ENCODE peak calls at places on chromosomes 11 and 22, in ten cellular contexts. One of them, this sample, is unnamed.

GRCh38 chr11:113874920-113875413 is 405 bp downstream of the USP28 start:
- DNase-seq in RPMI7951: no peak
- DNase-seq in neural progenitor cell: peak; percentile 39
- DNase-seq in activated CD4-positive, alpha-beta T cell treated with anti-CD3 and anti-CD28 coated beads for 1 hour: no peak
- DNase-seq in tibial nerve: no peak
- DNase-seq in neural crest cell: no peak
- DNase-seq in NCI-H2081: no peak
- DNase-seq in NCI-H1436 treated with DMSO at 0.1 percent for 48 hours: no peak
- DNase-seq in fibroblast of lung: peak; percentile 30
- DNase-seq in prostate gland: peak; percentile 26
- DNase-seq in this sample: no peak

GRCh38 chr11:26276798-26277424 is 55.0 kb upstream of the ANO3 start:
- DNase-seq in NCI-H1436 treated with DMSO at 0.1 percent for 48 hours: no peak
- DNase-seq in prostate gland: peak; percentile 14
- DNase-seq in NCI-H2081: peak; percentile 71
- DNase-seq in RPMI7951: peak; percentile 37
- DNase-seq in activated CD4-positive, alpha-beta T cell treated with anti-CD3 and anti-CD28 coated beads for 1 hour: no peak
- DNase-seq in tibial nerve: peak; percentile 21
- DNase-seq in neural progenitor cell: peak; percentile 67
- DNase-seq in neural crest cell: peak; percentile 69
- DNase-seq in fibroblast of lung: peak; percentile 86
- DNase-seq in this sample: peak; percentile 71

GRCh38 chr11:120186799-120187591 is 23.8 kb upstream of the OAF start:
- DNase-seq in fibroblast of lung: no peak
- DNase-seq in RPMI7951: no peak
- DNase-seq in activated CD4-positive, alpha-beta T cell treated with anti-CD3 and anti-CD28 coated beads for 1 hour: no peak
- DNase-seq in neural progenitor cell: no peak
- DNase-seq in NCI-H1436 treated with DMSO at 0.1 percent for 48 hours: no peak
- DNase-seq in tibial nerve: no peak
- DNase-seq in NCI-H2081: no peak
- DNase-seq in neural crest cell: no peak
- DNase-seq in prostate gland: no peak
- DNase-seq in this sample: peak; percentile 16

GRCh38 chr11:78722786-78723185 is 148.1 kb upstream of the NARS2 start:
- DNase-seq in activated CD4-positive, alpha-beta T cell treated with anti-CD3 and anti-CD28 coated beads for 1 hour: no peak
- DNase-seq in fibroblast of lung: no peak
- DNase-seq in neural progenitor cell: no peak
- DNase-seq in NCI-H1436 treated with DMSO at 0.1 percent for 48 hours: no peak
- DNase-seq in NCI-H2081: no peak
- DNase-seq in tibial nerve: no peak
- DNase-seq in neural crest cell: no peak
- DNase-seq in RPMI7951: peak; percentile 89
- DNase-seq in prostate gland: no peak
- DNase-seq in this sample: no peak

GRCh38 chr22:33076368-33076767 is 18.2 kb upstream of the SYN3 start:
- DNase-seq in neural progenitor cell: peak; percentile 61
- DNase-seq in fibroblast of lung: no peak
- DNase-seq in tibial nerve: no peak
- DNase-seq in prostate gland: no peak
- DNase-seq in RPMI7951: peak; percentile 13
- DNase-seq in NCI-H2081: no peak
- DNase-seq in NCI-H1436 treated with DMSO at 0.1 percent for 48 hours: no peak
- DNase-seq in activated CD4-positive, alpha-beta T cell treated with anti-CD3 and anti-CD28 coated beads for 1 hour: no peak
- DNase-seq in neural crest cell: no peak
- DNase-seq in this sample: no peak

GRCh38 chr22:36536717-36537116 is 7.8 kb upstream of the EIF3D start:
- DNase-seq in RPMI7951: no peak
- DNase-seq in activated CD4-positive, alpha-beta T cell treated with anti-CD3 and anti-CD28 coated beads for 1 hour: no peak
- DNase-seq in neural progenitor cell: no peak
- DNase-seq in prostate gland: no peak
- DNase-seq in fibroblast of lung: no peak
- DNase-seq in NCI-H1436 treated with DMSO at 0.1 percent for 48 hours: peak; percentile 53
- DNase-seq in NCI-H2081: peak; percentile 94
- DNase-seq in neural crest cell: no peak
- DNase-seq in tibial nerve: no peak
- DNase-seq in this sample: no peak

GRCh38 chr22:44566911-44567310 is 68.9 kb upstream of the RTL6 start:
- DNase-seq in prostate gland: no peak
- DNase-seq in NCI-H1436 treated with DMSO at 0.1 percent for 48 hours: no peak
- DNase-seq in activated CD4-positive, alpha-beta T cell treated with anti-CD3 and anti-CD28 coated beads for 1 hour: no peak
- DNase-seq in neural crest cell: no peak
- DNase-seq in neural progenitor cell: no peak
- DNase-seq in NCI-H2081: no peak
- DNase-seq in RPMI7951: no peak
- DNase-seq in fibroblast of lung: no peak
- DNase-seq in tibial nerve: no peak
- DNase-seq in this sample: no peak

GRCh38 chr11:47087801-47088200 is 88.9 kb downstream of the ARFGAP2 start:
- DNase-seq in NCI-H2081: no peak
- DNase-seq in RPMI7951: no peak
- DNase-seq in NCI-H1436 treated with DMSO at 0.1 percent for 48 hours: no peak
- DNase-seq in neural progenitor cell: no peak
- DNase-seq in prostate gland: no peak
- DNase-seq in activated CD4-positive, alpha-beta T cell treated with anti-CD3 and anti-CD28 coated beads for 1 hour: no peak
- DNase-seq in neural crest cell: no peak
- DNase-seq in fibroblast of lung: no peak
- DNase-seq in tibial nerve: no peak
- DNase-seq in this sample: no peak

GRCh38 chr11:12433571-12434061 is 56.2 kb downstream of the PARVA start:
- DNase-seq in neural progenitor cell: no peak
- DNase-seq in NCI-H2081: no peak
- DNase-seq in neural crest cell: no peak
- DNase-seq in activated CD4-positive, alpha-beta T cell treated with anti-CD3 and anti-CD28 coated beads for 1 hour: no peak
- DNase-seq in RPMI7951: peak; percentile 97
- DNase-seq in NCI-H1436 treated with DMSO at 0.1 percent for 48 hours: no peak
- DNase-seq in fibroblast of lung: peak; percentile 99
- DNase-seq in tibial nerve: no peak
- DNase-seq in prostate gland: no peak
- DNase-seq in this sample: no peak

GRCh38 chr22:27745154-27745553 is 56.4 kb downstream of the MN1 start:
- DNase-seq in prostate gland: no peak
- DNase-seq in RPMI7951: no peak
- DNase-seq in activated CD4-positive, alpha-beta T cell treated with anti-CD3 and anti-CD28 coated beads for 1 hour: no peak
- DNase-seq in NCI-H2081: no peak
- DNase-seq in fibroblast of lung: no peak
- DNase-seq in NCI-H1436 treated with DMSO at 0.1 percent for 48 hours: no peak
- DNase-seq in neural crest cell: no peak
- DNase-seq in tibial nerve: no peak
- DNase-seq in neural progenitor cell: no peak
- DNase-seq in this sample: no peak

GRCh38 chr22:22666307-22667091 is 22.1 kb downstream of the GGTLC2 start:
- DNase-seq in prostate gland: no peak
- DNase-seq in RPMI7951: no peak
- DNase-seq in neural crest cell: no peak
- DNase-seq in fibroblast of lung: peak; percentile 43
- DNase-seq in tibial nerve: no peak
- DNase-seq in activated CD4-positive, alpha-beta T cell treated with anti-CD3 and anti-CD28 coated beads for 1 hour: no peak
- DNase-seq in neural progenitor cell: peak; percentile 70
- DNase-seq in NCI-H2081: peak; percentile 2
- DNase-seq in NCI-H1436 treated with DMSO at 0.1 percent for 48 hours: no peak
- DNase-seq in this sample: peak; percentile 47

GRCh38 chr11:36164522-36165250 is 124.5 kb downstream of the COMMD9 start:
- DNase-seq in activated CD4-positive, alpha-beta T cell treated with anti-CD3 and anti-CD28 coated beads for 1 hour: no peak
- DNase-seq in NCI-H2081: no peak
- DNase-seq in RPMI7951: peak; percentile 28
- DNase-seq in neural crest cell: no peak
- DNase-seq in NCI-H1436 treated with DMSO at 0.1 percent for 48 hours: no peak
- DNase-seq in tibial nerve: no peak
- DNase-seq in prostate gland: peak; percentile 40
- DNase-seq in fibroblast of lung: peak; percentile 17
- DNase-seq in neural progenitor cell: no peak
- DNase-seq in this sample: peak; percentile 90

GRCh38 chr11:75229466-75229865 is 11.1 kb upstream of the TPBGL start:
- DNase-seq in fibroblast of lung: no peak
- DNase-seq in NCI-H1436 treated with DMSO at 0.1 percent for 48 hours: no peak
- DNase-seq in neural crest cell: no peak
- DNase-seq in RPMI7951: no peak
- DNase-seq in NCI-H2081: no peak
- DNase-seq in activated CD4-positive, alpha-beta T cell treated with anti-CD3 and anti-CD28 coated beads for 1 hour: no peak
- DNase-seq in prostate gland: no peak
- DNase-seq in neural progenitor cell: no peak
- DNase-seq in tibial nerve: no peak
- DNase-seq in this sample: no peak

GRCh38 chr11:34364102-34364501 is 6.3 kb upstream of the ABTB2 start:
- DNase-seq in neural crest cell: no peak
- DNase-seq in fibroblast of lung: no peak
- DNase-seq in prostate gland: no peak
- DNase-seq in tibial nerve: no peak
- DNase-seq in activated CD4-positive, alpha-beta T cell treated with anti-CD3 and anti-CD28 coated beads for 1 hour: no peak
- DNase-seq in NCI-H1436 treated with DMSO at 0.1 percent for 48 hours: no peak
- DNase-seq in RPMI7951: no peak
- DNase-seq in NCI-H2081: no peak
- DNase-seq in neural progenitor cell: no peak
- DNase-seq in this sample: no peak

GRCh38 chr22:44372611-44373010 is 59.9 kb upstream of the SHISAL1 start:
- DNase-seq in NCI-H1436 treated with DMSO at 0.1 percent for 48 hours: no peak
- DNase-seq in neural progenitor cell: no peak
- DNase-seq in tibial nerve: no peak
- DNase-seq in prostate gland: no peak
- DNase-seq in neural crest cell: no peak
- DNase-seq in NCI-H2081: no peak
- DNase-seq in RPMI7951: no peak
- DNase-seq in activated CD4-positive, alpha-beta T cell treated with anti-CD3 and anti-CD28 coated beads for 1 hour: no peak
- DNase-seq in fibroblast of lung: no peak
- DNase-seq in this sample: no peak

GRCh38 chr22:21816787-21817496 is 50.5 kb downstream of the MAPK1 start:
- DNase-seq in tibial nerve: no peak
- DNase-seq in RPMI7951: peak; percentile 89
- DNase-seq in neural progenitor cell: no peak
- DNase-seq in neural crest cell: no peak
- DNase-seq in activated CD4-positive, alpha-beta T cell treated with anti-CD3 and anti-CD28 coated beads for 1 hour: no peak
- DNase-seq in prostate gland: no peak
- DNase-seq in fibroblast of lung: peak; percentile 92
- DNase-seq in NCI-H2081: peak; percentile 52
- DNase-seq in NCI-H1436 treated with DMSO at 0.1 percent for 48 hours: no peak
- DNase-seq in this sample: peak; percentile 20

GRCh38 chr11:16312242-16312641 is 44.1 kb downstream of the SOX6 start:
- DNase-seq in activated CD4-positive, alpha-beta T cell treated with anti-CD3 and anti-CD28 coated beads for 1 hour: no peak
- DNase-seq in neural crest cell: no peak
- DNase-seq in fibroblast of lung: no peak
- DNase-seq in NCI-H2081: no peak
- DNase-seq in RPMI7951: no peak
- DNase-seq in neural progenitor cell: no peak
- DNase-seq in NCI-H1436 treated with DMSO at 0.1 percent for 48 hours: no peak
- DNase-seq in tibial nerve: no peak
- DNase-seq in prostate gland: no peak
- DNase-seq in this sample: no peak

GRCh38 chr11:45110562-45110961 is 35.9 kb upstream of the PRDM11 start:
- DNase-seq in RPMI7951: peak; percentile 60
- DNase-seq in fibroblast of lung: peak; percentile 77
- DNase-seq in tibial nerve: no peak
- DNase-seq in NCI-H1436 treated with DMSO at 0.1 percent for 48 hours: no peak
- DNase-seq in NCI-H2081: peak; percentile 73
- DNase-seq in activated CD4-positive, alpha-beta T cell treated with anti-CD3 and anti-CD28 coated beads for 1 hour: no peak
- DNase-seq in neural crest cell: peak; percentile 48
- DNase-seq in neural progenitor cell: peak; percentile 87
- DNase-seq in prostate gland: peak; percentile 65
- DNase-seq in this sample: peak; percentile 62

GRCh38 chr11:74325649-74326645 is 14.5 kb upstream of the P4HA3 start:
- DNase-seq in neural progenitor cell: no peak
- DNase-seq in tibial nerve: peak; percentile 50
- DNase-seq in fibroblast of lung: peak; percentile 98
- DNase-seq in RPMI7951: peak; percentile 96
- DNase-seq in prostate gland: peak; percentile 53
- DNase-seq in NCI-H1436 treated with DMSO at 0.1 percent for 48 hours: no peak
- DNase-seq in activated CD4-positive, alpha-beta T cell treated with anti-CD3 and anti-CD28 coated beads for 1 hour: no peak
- DNase-seq in neural crest cell: no peak
- DNase-seq in NCI-H2081: peak; percentile 64
- DNase-seq in this sample: peak; percentile 78

GRCh38 chr22:39300198-39300830 is 19.1 kb downstream of the RPL3 start:
- DNase-seq in neural progenitor cell: no peak
- DNase-seq in fibroblast of lung: peak; percentile 20
- DNase-seq in tibial nerve: no peak
- DNase-seq in prostate gland: no peak
- DNase-seq in NCI-H1436 treated with DMSO at 0.1 percent for 48 hours: no peak
- DNase-seq in RPMI7951: peak; percentile 68
- DNase-seq in neural crest cell: no peak
- DNase-seq in activated CD4-positive, alpha-beta T cell treated with anti-CD3 and anti-CD28 coated beads for 1 hour: no peak
- DNase-seq in NCI-H2081: no peak
- DNase-seq in this sample: no peak

GRCh38 chr11:86814775-86815174 is 14.4 kb downstream of the PRSS23 start:
- DNase-seq in RPMI7951: peak; percentile 81
- DNase-seq in neural crest cell: no peak
- DNase-seq in tibial nerve: no peak
- DNase-seq in NCI-H2081: no peak
- DNase-seq in neural progenitor cell: no peak
- DNase-seq in prostate gland: no peak
- DNase-seq in NCI-H1436 treated with DMSO at 0.1 percent for 48 hours: no peak
- DNase-seq in activated CD4-positive, alpha-beta T cell treated with anti-CD3 and anti-CD28 coated beads for 1 hour: no peak
- DNase-seq in fibroblast of lung: peak; percentile 59
- DNase-seq in this sample: no peak

GRCh38 chr22:34356481-34356880 is 436.2 kb upstream of the LARGE1 start:
- DNase-seq in neural crest cell: no peak
- DNase-seq in prostate gland: no peak
- DNase-seq in NCI-H1436 treated with DMSO at 0.1 percent for 48 hours: no peak
- DNase-seq in fibroblast of lung: no peak
- DNase-seq in RPMI7951: no peak
- DNase-seq in NCI-H2081: no peak
- DNase-seq in tibial nerve: no peak
- DNase-seq in activated CD4-positive, alpha-beta T cell treated with anti-CD3 and anti-CD28 coated beads for 1 hour: no peak
- DNase-seq in neural progenitor cell: no peak
- DNase-seq in this sample: no peak

GRCh38 chr11:131392528-131393255 is 22.3 kb downstream of the NTM start:
- DNase-seq in NCI-H1436 treated with DMSO at 0.1 percent for 48 hours: no peak
- DNase-seq in fibroblast of lung: no peak
- DNase-seq in tibial nerve: no peak
- DNase-seq in activated CD4-positive, alpha-beta T cell treated with anti-CD3 and anti-CD28 coated beads for 1 hour: no peak
- DNase-seq in prostate gland: no peak
- DNase-seq in NCI-H2081: no peak
- DNase-seq in neural crest cell: no peak
- DNase-seq in RPMI7951: no peak
- DNase-seq in neural progenitor cell: peak; percentile 63
- DNase-seq in this sample: no peak

GRCh38 chr11:11558352-11558751 is 63.5 kb downstream of the GALNT18 start:
- DNase-seq in RPMI7951: no peak
- DNase-seq in NCI-H1436 treated with DMSO at 0.1 percent for 48 hours: no peak
- DNase-seq in NCI-H2081: no peak
- DNase-seq in neural progenitor cell: no peak
- DNase-seq in fibroblast of lung: no peak
- DNase-seq in prostate gland: no peak
- DNase-seq in neural crest cell: no peak
- DNase-seq in tibial nerve: no peak
- DNase-seq in activated CD4-positive, alpha-beta T cell treated with anti-CD3 and anti-CD28 coated beads for 1 hour: no peak
- DNase-seq in this sample: no peak

GRCh38 chr22:22431271-22432220 is 77.0 kb downstream of the ZNF280B start:
- DNase-seq in NCI-H1436 treated with DMSO at 0.1 percent for 48 hours: no peak
- DNase-seq in RPMI7951: peak; percentile 39
- DNase-seq in prostate gland: peak; percentile 33
- DNase-seq in fibroblast of lung: peak; percentile 44
- DNase-seq in NCI-H2081: peak; percentile 50
- DNase-seq in activated CD4-positive, alpha-beta T cell treated with anti-CD3 and anti-CD28 coated beads for 1 hour: peak; percentile 18
- DNase-seq in neural crest cell: peak; percentile 75
- DNase-seq in tibial nerve: peak; percentile 36
- DNase-seq in neural progenitor cell: peak; percentile 75
- DNase-seq in this sample: peak; percentile 62

GRCh38 chr22:28075260-28075981 is 156.4 kb upstream of the PITPNB start:
- DNase-seq in prostate gland: no peak
- DNase-seq in NCI-H2081: no peak
- DNase-seq in neural crest cell: no peak
- DNase-seq in neural progenitor cell: no peak
- DNase-seq in RPMI7951: peak; percentile 84
- DNase-seq in NCI-H1436 treated with DMSO at 0.1 percent for 48 hours: no peak
- DNase-seq in activated CD4-positive, alpha-beta T cell treated with anti-CD3 and anti-CD28 coated beads for 1 hour: no peak
- DNase-seq in fibroblast of lung: peak; percentile 81
- DNase-seq in tibial nerve: peak; percentile 22
- DNase-seq in this sample: peak; percentile 80

GRCh38 chr11:126415128-126415527 is 59.6 kb downstream of the ST3GAL4 start:
- DNase-seq in activated CD4-positive, alpha-beta T cell treated with anti-CD3 and anti-CD28 coated beads for 1 hour: no peak
- DNase-seq in tibial nerve: peak; percentile 87
- DNase-seq in neural progenitor cell: no peak
- DNase-seq in RPMI7951: peak; percentile 53
- DNase-seq in NCI-H1436 treated with DMSO at 0.1 percent for 48 hours: no peak
- DNase-seq in NCI-H2081: no peak
- DNase-seq in prostate gland: no peak
- DNase-seq in neural crest cell: no peak
- DNase-seq in fibroblast of lung: peak; percentile 96
- DNase-seq in this sample: peak; percentile 74

GRCh38 chr22:43338766-43339345 is 4.3 kb downstream of the SCUBE1 start:
- DNase-seq in NCI-H2081: no peak
- DNase-seq in RPMI7951: peak; percentile 31
- DNase-seq in prostate gland: no peak
- DNase-seq in activated CD4-positive, alpha-beta T cell treated with anti-CD3 and anti-CD28 coated beads for 1 hour: no peak
- DNase-seq in neural crest cell: no peak
- DNase-seq in tibial nerve: no peak
- DNase-seq in neural progenitor cell: peak; percentile 41
- DNase-seq in NCI-H1436 treated with DMSO at 0.1 percent for 48 hours: no peak
- DNase-seq in fibroblast of lung: no peak
- DNase-seq in this sample: no peak

This sample was measured in adrenal gland.